ENCODE peak calls at places on chromosome 2, in five cellular contexts. X is stomach, M is H1, G is sigmoid colon, R is SK-N-SH. T is an unnamed sample.

GRCh38 chr2:79824086-79824786 is 311.4 kb downstream of the CTNNA2 start:
- DNase-seq in X (no peak), M (no peak), G (no peak), R (no peak), T (no peak)

GRCh38 chr2:237790353-237790752 is 8.2 kb upstream of the RBM44 start:
- DNase-seq in X (no peak), M (no peak), G (no peak), R (no peak), T (no peak)

GRCh38 chr2:141555876-141556470 is 574.8 kb downstream of the LRP1B start:
- DNase-seq in X (no peak), M (no peak), G (no peak), R (no peak), T (no peak)

GRCh38 chr2:110157153-110157793 is 41.7 kb upstream of the MALL start:
- DNase-seq in X (no peak), M (no peak), G (no peak), R (peak), T (no peak)

GRCh38 chr2:74414913-74415761 is 6.3 kb downstream of the C2orf81 start:
- DNase-seq in X (peak), M (no peak), G (peak), R (peak), T (peak)

GRCh38 chr2:25323042-25323514 is 18.6 kb downstream of the DNMT3A start:
- DNase-seq in X (no peak), M (peak), G (no peak), R (no peak), T (no peak)

GRCh38 chr2:109246616-109247015 is 117.6 kb downstream of the SH3RF3 start:
- DNase-seq in X (no peak), M (no peak), G (no peak), R (no peak), T (no peak)

GRCh38 chr2:100011272-100011711 is 131.1 kb downstream of the AFF3 start:
- DNase-seq in X (no peak), M (no peak), G (no peak), R (no peak), T (peak)

GRCh38 chr2:230254152-230254881 is 28.8 kb downstream of the SP140 start:
- DNase-seq in X (no peak), M (no peak), G (no peak), R (no peak), T (no peak)

GRCh38 chr2:37782155-37782673 is 110.8 kb upstream of the CDC42EP3 start:
- DNase-seq in X (no peak), M (no peak), G (no peak), R (no peak), T (no peak)

GRCh38 chr2:160294339-160294803 is 94.3 kb upstream of the ITGB6 start:
- DNase-seq in X (no peak), M (no peak), G (peak), R (no peak), T (peak)

GRCh38 chr2:171923206-171923605 is 945 bp downstream of the HAT1 start:
- DNase-seq in X (peak), M (no peak), G (no peak), R (no peak), T (peak)

GRCh38 chr2:165725421-165725820 is 68.6 kb downstream of the GALNT3 start:
- DNase-seq in X (no peak), M (no peak), G (no peak), R (no peak), T (no peak)

GRCh38 chr2:137644689-137645088 is 319.6 kb upstream of the HNMT start:
- DNase-seq in X (no peak), M (no peak), G (no peak), R (no peak), T (no peak)

GRCh38 chr2:207760453-207760852 is 9.3 kb downstream of the FZD5 start:
- DNase-seq in X (no peak), M (no peak), G (no peak), R (peak), T (no peak)

GRCh38 chr2:10283106-10284062 is 19.3 kb upstream of the HPCAL1 start:
- DNase-seq in X (no peak), M (no peak), G (peak), R (peak), T (no peak)

GRCh38 chr2:30915485-30915884 is 108.2 kb upstream of the CAPN13 start:
- DNase-seq in X (peak), M (peak), G (no peak), R (peak), T (no peak)

GRCh38 chr2:211387734-211388133 is 831.3 kb downstream of the CPS1 start:
- DNase-seq in X (no peak), M (no peak), G (no peak), R (no peak), T (no peak)

GRCh38 chr2:138757376-138757775 is 22.8 kb downstream of the NXPH2 start:
- DNase-seq in X (no peak), M (no peak), G (no peak), R (no peak), T (no peak)

GRCh38 chr2:73063472-73063871 is 8.0 kb downstream of the SFXN5 start:
- DNase-seq in X (no peak), M (no peak), G (no peak), R (no peak), T (no peak)

GRCh38 chr2:64228126-64228678 is 84.0 kb upstream of the PELI1 start:
- DNase-seq in X (peak), M (peak), G (peak), R (peak), T (peak)

GRCh38 chr2:64230540-64230939 is 86.3 kb upstream of the PELI1 start:
- DNase-seq in X (no peak), M (no peak), G (no peak), R (no peak), T (no peak)

GRCh38 chr2:64227603-64228125 is 83.4 kb upstream of the PELI1 start:
- DNase-seq in X (no peak), M (no peak), G (no peak), R (no peak), T (no peak)

GRCh38 chr2:64226611-64227010 is 82.4 kb upstream of the PELI1 start:
- DNase-seq in X (no peak), M (no peak), G (no peak), R (no peak), T (no peak)

GRCh38 chr2:64228923-64229322 is 84.7 kb upstream of the PELI1 start:
- DNase-seq in X (no peak), M (no peak), G (no peak), R (no peak), T (no peak)
- H3K4me3 ChIP-seq in X (peak), M (peak), G (no peak), R (no peak), T (no peak)

DNA sequence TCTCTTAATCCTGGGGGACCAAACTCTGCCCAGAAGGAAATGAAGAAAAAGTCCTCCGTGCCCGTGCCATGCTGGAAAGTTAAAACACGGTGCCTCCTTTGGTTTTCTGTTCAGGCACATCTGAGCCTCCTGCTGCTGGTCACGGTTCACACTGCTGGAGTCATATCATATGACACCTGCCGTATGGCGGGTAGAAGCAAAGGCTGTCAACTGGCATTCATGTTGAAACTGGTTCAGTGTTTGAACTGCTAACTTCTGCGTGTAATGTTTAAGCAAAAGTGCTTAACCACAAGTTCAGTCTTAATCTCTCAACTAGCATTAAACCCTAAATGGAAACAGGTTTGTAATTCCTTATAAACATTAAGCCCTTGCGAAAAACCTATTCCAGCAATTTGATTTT is 3.1 kb downstream of the STK39 start:
- DNase-seq in X (peak), M (no peak), G (no peak), R (no peak), T (no peak)
- TF ChIP-seq EP300 in X (no peak), M (no peak), G (no peak), R (no peak), T (no peak)

DNA sequence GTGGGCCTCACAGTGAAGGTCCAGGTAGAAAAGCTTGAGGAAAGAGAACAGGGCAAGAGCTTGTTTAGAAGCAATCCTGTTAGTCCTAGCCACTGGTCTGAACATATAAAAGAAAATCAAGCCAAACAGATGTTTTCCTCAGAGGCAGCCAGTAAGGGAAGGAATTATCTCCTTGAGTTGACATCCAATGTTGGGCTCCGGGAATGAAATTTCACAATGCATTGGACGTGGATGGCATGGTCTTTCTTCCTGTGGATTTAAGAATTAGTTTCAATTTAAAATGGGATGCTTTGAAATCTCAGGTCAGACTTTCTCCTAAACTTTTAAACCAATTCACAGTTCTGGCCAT is 92.1 kb downstream of the ACKR3 start:
- DNase-seq in X (no peak), M (no peak), G (no peak), R (no peak), T (no peak)
- H3K4me3 ChIP-seq in X (no peak), M (no peak), G (no peak), R (no peak), T (no peak)

GRCh38 chr2:231604685-231605606 is 12.3 kb downstream of the TEX44 start:
- DNase-seq in X (peak), M (peak), G (peak), R (peak), T (peak)
- TF ChIP-seq EP300 in X (peak), M (no peak), G (peak), R (peak), T (peak)

DNA sequence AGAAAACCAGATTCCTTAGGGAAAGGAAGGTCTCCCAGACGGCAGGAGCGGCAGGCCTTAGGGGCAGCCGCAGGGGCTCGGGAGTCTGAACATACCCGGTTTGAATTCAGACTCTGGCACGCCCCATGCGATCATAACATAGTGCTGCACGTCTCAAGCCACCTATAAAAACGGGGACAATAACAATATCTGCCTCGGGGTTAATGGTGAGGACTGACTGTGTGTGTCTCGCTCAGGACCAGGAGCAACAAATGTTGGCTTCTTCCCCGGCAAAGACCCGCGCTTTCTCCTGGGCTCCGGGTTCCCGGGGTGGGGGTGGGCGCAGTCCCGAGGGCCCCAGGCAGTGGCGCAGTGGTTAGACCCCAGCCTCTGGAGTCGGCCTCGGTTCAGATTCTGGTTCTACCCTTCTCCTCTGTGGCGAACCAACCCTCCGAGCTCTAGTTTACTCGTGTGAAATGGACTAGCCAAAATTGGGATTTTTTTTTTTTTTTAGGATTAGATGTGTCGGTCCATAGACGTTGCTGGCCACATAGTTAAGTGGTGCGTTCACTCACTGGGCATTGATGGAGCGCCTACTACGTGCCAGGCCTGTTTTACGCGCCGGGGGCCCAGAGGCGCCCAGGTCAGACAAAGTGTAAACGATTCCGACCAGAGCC is 959 bp upstream of the SH3BP4 start:
- DNase-seq in X (no peak), M (no peak), G (peak), R (no peak), T (no peak)
- H3K4me3 ChIP-seq in X (peak), M (peak), G (peak), R (peak), T (peak)